ENCODE peak calls at places on chromosomes 6 and 20, in four cellular contexts. O, E, C and Q are unnamed samples.

GRCh38 chr20:62088258-62089127 is 22.8 kb upstream of the TAF4 start:
- DNase-seq in C (peak; percentile 80), O (no peak), E (no peak), Q (no peak)

GRCh38 chr6:130933712-130934200 is 106.5 kb downstream of the SMLR1 start:
- DNase-seq in O (no peak), E (no peak), C (peak; percentile 98), Q (no peak)

GRCh38 chr20:13493143-13493542 is 145.6 kb downstream of the TASP1 start:
- DNase-seq in C (no peak), O (no peak), E (no peak), Q (no peak)

GRCh38 chr6:17483391-17484016 is 90.1 kb downstream of the CAP2 start:
- DNase-seq in C (no peak), O (no peak), E (no peak), Q (no peak)

GRCh38 chr6:169172946-169173345 is 80.7 kb downstream of the THBS2 start:
- DNase-seq in O (no peak), E (no peak), C (no peak), Q (no peak)

GRCh38 chr20:54168961-54169862 is 4.6 kb downstream of the CYP24A1 start:
- DNase-seq in O (no peak), C (peak; percentile 77), E (no peak), Q (no peak)

GRCh38 chr6:159395614-159396013 is 226.4 kb downstream of the FNDC1 start:
- DNase-seq in E (no peak), O (no peak), C (no peak), Q (no peak)

GRCh38 chr6:130365166-130366010 is 429 bp upstream of the TMEM200A start:
- DNase-seq in E (peak; percentile 26), O (peak; percentile 79), C (peak; percentile 40), Q (peak; percentile 85)

GRCh38 chr6:41568585-41569384 is 22.6 kb downstream of the FOXP4 start:
- DNase-seq in C (peak; percentile 99), O (peak; percentile 21), E (peak; percentile 90), Q (no peak)

GRCh38 chr6:75691012-75691411 is 58.0 kb upstream of the MYO6 start:
- DNase-seq in E (no peak), C (no peak), O (no peak), Q (no peak)

GRCh38 chr6:169445227-169445626 is 191.6 kb upstream of the THBS2 start:
- DNase-seq in C (no peak), O (no peak), E (no peak), Q (no peak)

GRCh38 chr20:38115205-38115604 is 49.9 kb downstream of the TGM2 start:
- DNase-seq in E (no peak), C (no peak), O (peak; percentile 3), Q (no peak)

GRCh38 chr6:33428219-33428890 is 8.5 kb downstream of the SYNGAP1 start:
- DNase-seq in C (peak; percentile 79), O (no peak), E (peak; percentile 28), Q (no peak)
- TF ChIP-seq CTCF in C (peak; percentile 30), O (peak; percentile 27), E (peak; percentile 45), Q (no peak)

DNA sequence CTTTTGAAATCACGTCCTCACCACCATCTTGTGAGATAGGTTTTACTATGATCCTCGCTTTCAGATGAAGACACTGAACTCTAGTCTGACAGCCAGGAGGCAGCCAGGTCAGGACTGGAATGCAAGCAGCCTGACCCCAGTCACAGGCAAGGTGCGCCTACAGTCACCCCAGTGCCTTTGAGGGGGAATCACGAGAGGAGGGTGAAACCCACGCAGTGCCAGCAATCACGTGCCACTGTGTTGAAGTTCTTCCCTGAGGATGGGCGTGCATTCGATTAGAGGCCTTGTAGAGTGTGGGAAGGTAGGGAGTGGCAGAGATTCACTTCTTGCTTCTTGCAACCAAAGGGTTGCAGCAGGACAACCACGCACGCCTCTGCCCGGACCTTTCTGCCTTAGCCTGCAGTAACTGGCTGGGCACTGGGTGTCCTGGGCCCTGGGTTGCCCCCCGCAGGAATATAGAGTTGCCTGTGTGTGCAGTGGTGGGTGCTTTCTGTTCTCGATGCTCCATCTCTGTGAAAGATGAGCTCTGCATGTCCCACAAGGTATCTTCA is 33.7 kb upstream of the IRF4 start:
- DNase-seq in O (no peak), C (no peak), E (no peak), Q (no peak)
- H3K9me3 ChIP-seq in O (no peaks in the 10 kb centered on the region), C (no peaks in the 10 kb centered on the region), E (no peaks in the 10 kb centered on the region), Q (no peaks in the 10 kb centered on the region)

DNA sequence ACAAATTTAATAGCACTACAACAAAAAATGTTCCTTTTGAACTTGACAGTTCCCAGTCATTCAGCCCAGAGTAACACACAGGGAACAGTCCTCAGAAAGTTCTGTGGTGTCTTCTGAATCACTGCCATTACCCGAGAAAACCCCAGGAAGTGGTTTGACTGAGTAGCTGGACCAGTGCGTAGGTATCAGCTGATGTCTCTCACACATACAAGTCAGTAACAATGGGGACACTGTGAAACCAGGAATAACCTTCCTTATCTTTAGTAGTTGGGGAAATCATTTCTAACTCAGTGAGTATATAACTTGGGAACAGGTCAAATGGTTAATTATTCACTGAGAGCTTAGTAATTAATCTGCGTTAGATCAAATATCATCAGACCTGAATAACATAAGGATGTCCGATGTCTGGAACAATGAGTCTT is 73.1 kb downstream of the HIVEP2 start:
- DNase-seq in E (peak; percentile 59), O (peak; percentile 57), C (peak; percentile 83), Q (no peak)
- TF ChIP-seq POLR2A in E (no peak), O (no peak), C (no peak), Q (no peak)

DNA sequence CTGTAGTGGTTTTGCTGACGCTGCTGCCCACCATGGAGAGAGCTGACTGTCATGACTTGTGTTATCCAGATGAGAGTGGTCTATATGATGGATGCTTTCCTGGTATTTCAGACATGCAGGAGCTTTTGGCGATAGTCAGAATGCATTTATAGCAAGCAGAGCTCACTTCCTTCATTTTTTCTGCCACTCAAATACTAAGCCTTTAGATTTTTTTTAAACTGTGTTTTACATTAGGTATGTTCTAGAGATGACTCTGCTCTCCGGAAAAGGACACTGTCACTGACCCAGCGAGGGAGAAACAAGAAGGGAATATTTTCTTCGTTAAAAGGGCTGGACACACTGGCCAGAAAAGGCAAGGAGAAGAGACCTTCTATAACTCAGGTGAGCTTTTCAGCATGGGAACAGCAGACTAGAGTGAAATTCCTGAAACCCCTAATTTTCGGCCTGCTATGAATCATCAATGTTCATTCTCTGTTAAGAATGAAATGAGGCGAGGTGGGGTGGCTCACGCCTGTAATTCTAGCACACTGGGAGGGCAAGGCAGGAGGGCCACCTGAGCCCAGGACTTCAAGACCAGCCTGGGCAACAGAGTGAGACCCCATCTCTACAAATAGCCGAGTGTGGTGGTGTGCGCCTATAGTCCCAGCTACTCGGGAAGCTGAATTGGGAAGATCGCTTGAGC is 98.6 kb upstream of the CLDN20 start:
- DNase-seq in O (no peak), E (no peak), C (no peak), Q (no peak)
- TF ChIP-seq CTCF in O (no peak), E (no peak), C (no peak), Q (no peak)

DNA sequence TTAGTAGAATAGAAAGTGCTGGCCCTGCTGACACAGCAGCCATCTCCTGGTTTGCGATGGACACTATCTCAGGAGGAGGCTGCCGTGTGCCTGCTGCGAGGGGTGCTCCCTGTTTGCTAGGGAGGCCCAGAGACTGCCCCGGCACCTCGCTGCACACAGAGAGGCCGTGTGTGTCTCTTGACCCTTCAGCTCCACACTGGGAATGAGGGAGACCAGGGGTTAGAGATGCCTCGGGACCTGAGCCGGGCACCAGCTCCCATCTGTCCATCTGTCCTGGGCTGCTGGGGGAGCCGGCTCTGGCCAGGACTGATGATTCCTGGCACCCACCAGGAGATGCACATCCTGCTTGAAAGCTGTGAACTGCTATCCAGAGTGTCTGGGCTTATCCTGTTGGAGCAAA is 18.2 kb downstream of the PHACTR3 start:
- DNase-seq in E (no peak), C (no peak), O (no peak), Q (no peak)
- H3K9me3 ChIP-seq in E (no peaks in the 10 kb centered on the region), C (no peaks in the 10 kb centered on the region), O (no peaks in the 10 kb centered on the region), Q (no peaks in the 10 kb centered on the region)